ENCODE peak calls at places on chromosome 19, in six cellular contexts. E is COR-L47; U is fibroblast of lung; X is activated naive CD4-positive, alpha-beta T cell treated with anti-CD3 and anti-CD28 coated beads, Interleukin-2, amount 50 U/mL, for 72 hours; P is activated naive CD8-positive, alpha-beta T cell treated with anti-CD3 and anti-CD28 coated beads, Interleukin-2, amount 50 U/mL, for 24 hours; L is HL-60. B is an unnamed sample.

GRCh38 chr19:55640043-55640576 is 692 bp upstream of the ZNF580 start:
- DNase-seq in E (peak), U (peak), X (peak), P (peak), L (no peak), B (peak)

GRCh38 chr19:30318936-30319335 is 53.2 kb upstream of the ZNF536 start:
- DNase-seq in E (no peak), U (no peak), X (no peak), P (no peak), L (no peak), B (no peak)

GRCh38 chr19:2552859-2553258 is 76.9 kb downstream of the GADD45B start:
- DNase-seq in E (no peak), U (no peak), X (peak), P (peak), L (peak), B (peak)

GRCh38 chr19:55597493-55597892 is 1.8 kb downstream of the FIZ1 start:
- DNase-seq in E (no peak), U (no peak), X (no peak), P (no peak), L (no peak), B (no peak)

GRCh38 chr19:41218615-41219507 is at the start of gene AXL:
- DNase-seq in E (no peak), U (peak), X (no peak), P (no peak), L (no peak), B (no peak)

GRCh38 chr19:45668342-45668871 is 386 bp downstream of the GIPR start:
- DNase-seq in E (no peak), U (no peak), X (no peak), P (peak), L (no peak), B (no peak)

GRCh38 chr19:17264641-17264979 is at the start of gene USHBP1:
- DNase-seq in E (no peak), U (no peak), X (no peak), P (no peak), L (no peak), B (no peak)

GRCh38 chr19:8332976-8333770 is 9.9 kb downstream of the KANK3 start:
- DNase-seq in E (no peak), U (no peak), X (no peak), P (no peak), L (no peak), B (no peak)

GRCh38 chr19:7454998-7455397 is 33.8 kb downstream of the PEX11G start:
- DNase-seq in E (no peak), U (no peak), X (no peak), P (no peak), L (no peak), B (no peak)

GRCh38 chr19:41705393-41706174 is 2.8 kb upstream of the CEACAM5 start:
- DNase-seq in E (no peak), U (no peak), X (peak), P (peak), L (no peak), B (no peak)

GRCh38 chr19:47089767-47090350 is 23.7 kb downstream of the ZC3H4 start:
- DNase-seq in E (no peak), U (no peak), X (no peak), P (no peak), L (no peak), B (no peak)

GRCh38 chr19:13012690-13013608 is 17.7 kb downstream of the NFIX start:
- DNase-seq in E (no peak), U (peak), X (peak), P (peak), L (no peak), B (peak)

GRCh38 chr19:30666301-30666803 is 294.2 kb downstream of the ZNF536 start:
- DNase-seq in E (peak), U (peak), X (peak), P (peak), L (no peak), B (no peak)

GRCh38 chr19:7382694-7383093 is 34.0 kb downstream of the ARHGEF18 start:
- DNase-seq in E (no peak), U (no peak), X (no peak), P (no peak), L (no peak), B (no peak)

GRCh38 chr19:54473071-54473941 is at the start of gene CDC42EP5:
- DNase-seq in E (no peak), U (peak), X (no peak), P (peak), L (no peak), B (no peak)

GRCh38 chr19:2168619-2169424 is 5.1 kb downstream of the DOT1L start:
- DNase-seq in E (no peak), U (peak), X (peak), P (peak), L (peak), B (peak)

GRCh38 chr19:44512326-44513298 is 12.3 kb upstream of the ZNF180 start:
- DNase-seq in E (peak), U (peak), X (peak), P (peak), L (peak), B (no peak)

GRCh38 chr19:18879579-18880373 is 16.2 kb downstream of the CERS1 start:
- DNase-seq in E (no peak), U (no peak), X (no peak), P (peak), L (no peak), B (no peak)

GRCh38 chr19:4738734-4739133 is 15.1 kb upstream of the DPP9 start:
- DNase-seq in E (peak), U (no peak), X (no peak), P (no peak), L (no peak), B (no peak)

GRCh38 chr19:54137913-54138776 is 583 bp downstream of the CNOT3 start:
- DNase-seq in E (peak), U (no peak), X (peak), P (peak), L (no peak), B (no peak)

GRCh38 chr19:11843741-11844140 is 4.8 kb upstream of the ZNF439 start:
- DNase-seq in E (no peak), U (no peak), X (no peak), P (no peak), L (no peak), B (no peak)

GRCh38 chr19:12126707-12127106 is 13.4 kb downstream of the ZNF20 start:
- DNase-seq in E (peak), U (no peak), X (no peak), P (peak), L (no peak), B (no peak)

GRCh38 chr19:5665781-5666513 is 14.4 kb downstream of the MICOS13 start:
- DNase-seq in E (no peak), U (peak), X (no peak), P (no peak), L (no peak), B (no peak)

GRCh38 chr19:8069116-8069973 is 16.8 kb downstream of the CCL25 start:
- DNase-seq in E (no peak), U (peak), X (no peak), P (peak), L (no peak), B (no peak)

GRCh38 chr19:46772170-46773017 is 16.0 kb downstream of the SLC1A5 start:
- DNase-seq in E (no peak), U (no peak), X (no peak), P (no peak), L (no peak), B (no peak)

GRCh38 chr19:10102787-10103236 is 334 bp upstream of the ANGPTL6 start:
- DNase-seq in E (no peak), U (no peak), X (no peak), P (no peak), L (no peak), B (peak)

GRCh38 chr19:9075064-9075964 is 11.5 kb upstream of the OR1M1 start:
- DNase-seq in E (peak), U (peak), X (no peak), P (peak), L (no peak), B (no peak)